ENCODE peak calls at places on chromosomes 16 and 17, in eight cellular contexts. X is neuronal stem cell, Z is astrocyte, D is neural progenitor cell, F is DND-41, E is fibroblast of lung, V is mammary epithelial cell, A is PC-3. B is an unnamed sample.

GRCh38 chr17:34584805-34585416 is 5.5 kb downstream of the TMEM132E start:
- DNase-seq in X (no peak), Z (peak), D (peak), F (no peak), E (peak), V (peak), A (peak), B (peak)

GRCh38 chr16:48330133-48330846 is 54.9 kb downstream of the SIAH1 start:
- DNase-seq in X (no peak), Z (no peak), D (no peak), F (no peak), E (peak), V (peak), A (no peak), B (no peak)

GRCh38 chr17:15306406-15306970 is 34.9 kb downstream of the TEKT3 start:
- DNase-seq in X (no peak), Z (no peak), D (no peak), F (no peak), E (peak), V (no peak), A (no peak), B (no peak)

GRCh38 chr16:73510852-73511251 is 462.9 kb upstream of the ZFHX3 start:
- DNase-seq in X (no peak), Z (no peak), D (no peak), F (no peak), E (no peak), V (no peak), A (no peak), B (no peak)

GRCh38 chr17:7560172-7561027 is 1.3 kb upstream of the SENP3 start:
- DNase-seq in X (peak), Z (peak), D (peak), F (no peak), E (peak), V (peak), A (peak), B (peak)

GRCh38 chr17:48031966-48032365 is 5.6 kb downstream of the COPZ2 start:
- DNase-seq in X (no peak), Z (no peak), D (no peak), F (no peak), E (no peak), V (no peak), A (no peak), B (no peak)

GRCh38 chr17:59753522-59754467 is 46.3 kb downstream of the VMP1 start:
- DNase-seq in X (peak), Z (peak), D (peak), F (peak), E (peak), V (peak), A (peak), B (peak)

GRCh38 chr17:61536417-61536955 is 54.5 kb downstream of the NACA2 start:
- DNase-seq in X (no peak), Z (no peak), D (no peak), F (no peak), E (peak), V (no peak), A (no peak), B (no peak)

DNA sequence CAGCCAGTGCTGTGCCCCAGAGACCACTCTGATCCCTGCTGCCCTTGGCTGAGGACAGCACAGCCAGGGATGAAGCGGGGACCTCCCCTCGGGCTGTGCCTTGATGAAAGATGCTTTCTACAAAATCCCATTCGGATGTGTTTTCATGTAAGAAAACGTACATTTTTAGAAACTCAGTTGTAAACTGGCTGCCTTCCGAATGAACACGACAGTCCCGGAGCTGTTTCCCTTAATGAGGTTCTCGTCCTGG is 181.4 kb downstream of the SEC14L1 start:
- DNase-seq in X (no peak), Z (no peak), D (no peak), F (no peak), E (no peak), V (no peak), A (no peak), B (no peak)
- H3K4me2 ChIP-seq in X (no peak), Z (peak), D (no peak), F (no peak), E (peak), V (peak), A (peak), B (peak)

GRCh38 chr17:38421871-38422819 is 6.1 kb upstream of the ARHGAP23 start:
- DNase-seq in X (no peak), Z (no peak), D (no peak), F (no peak), E (peak), V (no peak), A (no peak), B (no peak)
- H3K4me2 ChIP-seq in X (no peak), Z (peak), D (peak), F (peak), E (no peak), V (no peak), A (no peak), B (no peak)

GRCh38 chr17:75783069-75783783 is 1.4 kb upstream of the UNK start:
- DNase-seq in X (no peak), Z (peak), D (no peak), F (no peak), E (peak), V (peak), A (peak), B (peak)
- H3K4me2 ChIP-seq in X (no peak), Z (peak), D (no peak), F (peak), E (peak), V (peak), A (peak), B (peak)

DNA sequence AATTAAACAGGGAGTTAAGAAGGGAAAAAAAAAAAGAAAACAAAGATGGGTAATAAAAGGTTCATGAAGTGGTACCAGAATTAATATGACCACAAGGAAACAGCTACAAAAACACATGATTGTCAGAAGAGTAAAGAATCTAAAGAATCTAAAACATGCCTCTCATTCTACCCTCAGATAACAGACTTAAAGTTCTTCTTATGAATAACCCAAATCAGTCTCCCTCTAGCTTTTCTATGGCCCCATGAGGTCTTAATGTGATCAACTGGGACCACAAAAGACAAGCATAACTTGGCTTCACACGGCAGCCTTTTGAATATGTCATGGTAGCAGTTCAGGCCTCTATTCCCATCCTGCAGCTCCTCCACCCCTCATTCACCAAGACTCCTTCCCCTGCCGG is 6.9 kb downstream of the MYH10 start:
- DNase-seq in X (no peak), Z (peak), D (no peak), F (no peak), E (no peak), V (no peak), A (no peak), B (no peak)
- H3K4me2 ChIP-seq in X (no peak), Z (peak), D (peak), F (no peak), E (no peak), V (no peak), A (no peak), B (no peak)

GRCh38 chr17:75752405-75753192 is 12.4 kb downstream of the GALK1 start:
- DNase-seq in X (no peak), Z (no peak), D (no peak), F (no peak), E (no peak), V (no peak), A (no peak), B (peak)

GRCh38 chr17:75750661-75751423 is 14.2 kb downstream of the GALK1 start:
- DNase-seq in X (no peak), Z (no peak), D (no peak), F (no peak), E (no peak), V (no peak), A (no peak), B (no peak)

GRCh38 chr17:75748706-75749105 is 16.3 kb downstream of the GALK1 start:
- DNase-seq in X (no peak), Z (no peak), D (no peak), F (no peak), E (no peak), V (no peak), A (no peak), B (no peak)

GRCh38 chr17:75751676-75752404 is 13.2 kb downstream of the GALK1 start:
- DNase-seq in X (no peak), Z (no peak), D (no peak), F (no peak), E (no peak), V (no peak), A (no peak), B (no peak)

DNA sequence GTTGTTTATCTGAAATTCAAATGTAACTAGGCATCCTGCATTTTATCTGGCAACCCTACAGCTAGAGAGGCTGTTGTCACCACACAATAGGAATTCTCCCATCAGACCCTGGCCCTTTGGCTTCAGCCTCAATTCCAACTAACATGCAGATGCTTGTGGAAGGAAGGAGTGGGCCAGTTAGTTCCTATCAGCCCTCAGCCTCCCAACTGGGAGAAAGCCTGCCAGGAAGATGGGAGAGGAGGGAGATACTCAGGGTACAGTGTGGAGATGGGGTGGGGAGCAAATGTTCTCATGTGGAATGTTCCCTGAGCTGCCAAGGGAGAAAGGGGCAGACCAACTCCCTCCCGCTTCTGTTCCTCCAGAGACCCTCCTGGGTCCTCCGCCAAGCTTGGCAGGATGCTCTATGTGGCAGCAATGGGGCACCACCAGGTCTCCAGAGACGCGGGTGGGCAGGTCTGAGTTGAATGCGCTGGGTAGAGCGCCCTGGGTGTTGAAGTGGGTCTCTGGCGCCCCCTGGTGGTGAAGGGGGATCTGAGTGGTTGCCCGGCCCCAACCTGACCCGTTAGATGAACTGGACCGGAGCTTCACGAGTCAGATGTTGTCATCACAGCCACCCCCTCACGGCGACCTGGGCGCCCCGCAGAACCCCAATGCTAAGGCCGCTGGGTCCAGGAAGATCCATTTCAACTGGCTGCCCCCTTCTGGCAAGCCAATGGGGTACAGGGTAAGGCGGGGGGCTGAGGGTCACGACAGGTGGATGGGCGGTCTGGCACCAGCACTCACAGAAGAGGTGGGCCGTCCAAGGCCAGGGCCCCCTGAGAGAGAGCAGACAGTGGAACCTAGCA is 15.2 kb downstream of the GALK1 start:
- DNase-seq in X (peak), Z (no peak), D (peak), F (peak), E (peak), V (no peak), A (peak), B (peak)
- H3K4me2 ChIP-seq in X (peak), Z (peak), D (peak), F (peak), E (no peak), V (no peak), A (no peak), B (peak)

GRCh38 chr16:11310634-11310977 is 29.5 kb upstream of the PRM1 start:
- DNase-seq in X (no peak), Z (no peak), D (no peak), F (no peak), E (no peak), V (no peak), A (no peak), B (no peak)
- H3K4me2 ChIP-seq in X (no peak), Z (no peak), D (no peak), F (no peak), E (no peak), V (no peak), A (no peak), B (peak)

GRCh38 chr17:82593590-82594087 is 54.6 kb downstream of the WDR45B start:
- DNase-seq in X (no peak), Z (no peak), D (no peak), F (no peak), E (peak), V (no peak), A (no peak), B (no peak)

GRCh38 chr17:82590881-82591539 is 57.2 kb downstream of the WDR45B start:
- DNase-seq in X (no peak), Z (no peak), D (no peak), F (no peak), E (no peak), V (no peak), A (no peak), B (no peak)

GRCh38 chr17:82592751-82593589 is 55.3 kb downstream of the WDR45B start:
- DNase-seq in X (peak), Z (peak), D (peak), F (peak), E (peak), V (peak), A (peak), B (peak)

GRCh38 chr17:82590216-82590615 is 58.0 kb downstream of the WDR45B start:
- DNase-seq in X (no peak), Z (no peak), D (no peak), F (no peak), E (no peak), V (no peak), A (no peak), B (no peak)

GRCh38 chr17:82592289-82592683 is 56.0 kb downstream of the WDR45B start:
- DNase-seq in X (no peak), Z (no peak), D (no peak), F (no peak), E (peak), V (no peak), A (no peak), B (no peak)
- H3K4me2 ChIP-seq in X (no peak), Z (no peak), D (no peak), F (peak), E (no peak), V (peak), A (peak), B (no peak)

B was measured in Karpas-422.